ENCODE peak calls at places on chromosomes 5 and 9, in five cellular contexts. V is lower leg skin, N is AG04450, M is choroid plexus epithelial cell, J is astrocyte. I is an unnamed sample.

GRCh38 chr9:22044583-22044982 is 35.5 kb upstream of the CDKN2B start:
- DNase-seq in V (no peak), N (no peak), M (peak), J (peak), I (peak)

GRCh38 chr9:73573235-73573634 is 421.6 kb downstream of the ANXA1 start:
- DNase-seq in V (no peak), N (no peak), M (no peak), J (no peak), I (no peak)

GRCh38 chr9:6761306-6761705 is 3.5 kb downstream of the KDM4C start:
- DNase-seq in V (peak), N (no peak), M (no peak), J (no peak), I (no peak)

GRCh38 chr5:179901462-179901861 is 6.2 kb downstream of the TBC1D9B start:
- DNase-seq in V (no peak), N (no peak), M (no peak), J (no peak), I (no peak)

GRCh38 chr9:83538172-83538889 is at the start of gene FRMD3:
- DNase-seq in V (peak), N (no peak), M (peak), J (peak), I (no peak)

GRCh38 chr5:62587737-62588136 is 9.1 kb downstream of the LRRC70 start:
- DNase-seq in V (no peak), N (no peak), M (peak), J (no peak), I (no peak)

GRCh38 chr9:129275626-129276247 is 97.7 kb upstream of the IER5L start:
- DNase-seq in V (peak), N (no peak), M (peak), J (no peak), I (no peak)

GRCh38 chr9:20620658-20621552 is 1.4 kb downstream of the MLLT3 start:
- DNase-seq in V (peak), N (no peak), M (peak), J (peak), I (no peak)

GRCh38 chr5:160685695-160686094 is 166.3 kb downstream of the ATP10B start:
- DNase-seq in V (no peak), N (no peak), M (no peak), J (no peak), I (no peak)

GRCh38 chr5:83099001-83099400 is 21.7 kb downstream of the XRCC4 start:
- DNase-seq in V (no peak), N (no peak), M (no peak), J (no peak), I (no peak)

GRCh38 chr5:126988021-126988569 is 42.3 kb downstream of the MARCHF3 start:
- DNase-seq in V (no peak), N (no peak), M (no peak), J (no peak), I (no peak)

GRCh38 chr9:116641292-116642059 is 45.6 kb upstream of the TRIM32 start:
- DNase-seq in V (no peak), N (no peak), M (no peak), J (peak), I (no peak)

GRCh38 chr5:40017151-40017550 is 592.4 kb upstream of the DAB2 start:
- DNase-seq in V (no peak), N (no peak), M (no peak), J (no peak), I (no peak)

GRCh38 chr5:1883925-1884637 is 1.4 kb upstream of the IRX4 start:
- DNase-seq in V (no peak), N (no peak), M (no peak), J (no peak), I (no peak)

GRCh38 chr5:147190236-147190815 is 44.5 kb upstream of the STK32A start:
- DNase-seq in V (no peak), N (no peak), M (no peak), J (peak), I (peak)

GRCh38 chr5:142872795-142873194 is 102.6 kb downstream of the ARHGAP26 start:
- DNase-seq in V (no peak), N (no peak), M (peak), J (peak), I (peak)

GRCh38 chr9:109286981-109287380 is 33.9 kb downstream of the EPB41L4B start:
- DNase-seq in V (no peak), N (no peak), M (peak), J (peak), I (no peak)

GRCh38 chr9:38172601-38173000 is 103.6 kb upstream of the SHB start:
- DNase-seq in V (no peak), N (no peak), M (no peak), J (no peak), I (no peak)

GRCh38 chr9:34825780-34826179 is 115.8 kb upstream of the CCL21 start:
- DNase-seq in V (no peak), N (no peak), M (no peak), J (no peak), I (no peak)

GRCh38 chr9:101639785-101640437 is 45.1 kb upstream of the PPP3R2 start:
- DNase-seq in V (no peak), N (no peak), M (peak), J (no peak), I (no peak)

GRCh38 chr5:37665272-37665671 is 174.6 kb downstream of the GDNF start:
- DNase-seq in V (no peak), N (peak), M (peak), J (peak), I (no peak)

GRCh38 chr5:115586525-115587146 is 15.6 kb downstream of the TICAM2 start:
- DNase-seq in V (no peak), N (no peak), M (peak), J (no peak), I (no peak)

GRCh38 chr5:35939639-35940038 is 1.2 kb upstream of the CAPSL start:
- DNase-seq in V (no peak), N (no peak), M (peak), J (no peak), I (no peak)

GRCh38 chr5:107466233-107466769 is 204.4 kb downstream of the EFNA5 start:
- DNase-seq in V (no peak), N (peak), M (peak), J (peak), I (peak)

GRCh38 chr5:59715228-59715627 is 178.3 kb downstream of the PDE4D start:
- DNase-seq in V (no peak), N (no peak), M (no peak), J (no peak), I (no peak)

GRCh38 chr9:70421272-70422180 is 7.1 kb upstream of the KLF9 start:
- DNase-seq in V (no peak), N (no peak), M (peak), J (peak), I (no peak)

GRCh38 chr9:77808750-77809079 is 160.6 kb upstream of the GNA14 start:
- DNase-seq in V (no peak), N (no peak), M (no peak), J (no peak), I (no peak)

GRCh38 chr5:143037708-143038107 is 267.5 kb downstream of the ARHGAP26 start:
- DNase-seq in V (no peak), N (no peak), M (no peak), J (no peak), I (no peak)

GRCh38 chr9:76521906-76522305 is 62.9 kb downstream of the GCNT1 start:
- DNase-seq in V (no peak), N (no peak), M (no peak), J (no peak), I (peak)

GRCh38 chr5:33448118-33448517 is 7.4 kb downstream of the TARS1 start:
- DNase-seq in V (no peak), N (no peak), M (no peak), J (no peak), I (no peak)

GRCh38 chr9:24189986-24190385 is 355.7 kb downstream of the IZUMO3 start:
- DNase-seq in V (no peak), N (no peak), M (no peak), J (no peak), I (no peak)

GRCh38 chr9:23375511-23375910 is 450.5 kb downstream of the ELAVL2 start:
- DNase-seq in V (no peak), N (no peak), M (no peak), J (no peak), I (no peak)

GRCh38 chr9:110125207-110125751 is 82.7 kb downstream of the C9orf152 start:
- DNase-seq in V (peak), N (peak), M (peak), J (peak), I (peak)

GRCh38 chr9:104854613-104855012 is 73.3 kb downstream of the ABCA1 start:
- DNase-seq in V (no peak), N (no peak), M (no peak), J (no peak), I (no peak)

GRCh38 chr5:10201223-10201868 is 48.3 kb downstream of the ATPSCKMT start:
- DNase-seq in V (no peak), N (no peak), M (peak), J (no peak), I (no peak)

GRCh38 chr5:21391506-21391905 is 1403.5 kb upstream of the CDH18 start:
- DNase-seq in V (no peak), N (no peak), M (peak), J (no peak), I (no peak)

GRCh38 chr9:87684627-87685204 is 41.2 kb upstream of the CTSL start:
- DNase-seq in V (peak), N (no peak), M (peak), J (no peak), I (no peak)

GRCh38 chr5:179771496-179771895 is 22.3 kb upstream of the LTC4S start:
- DNase-seq in V (no peak), N (no peak), M (no peak), J (no peak), I (no peak)

GRCh38 chr5:81194633-81195333 is 38.3 kb upstream of the CKMT2 start:
- DNase-seq in V (peak), N (peak), M (peak), J (peak), I (no peak)
- TF ChIP-seq CTCF in V (no peak), N (peak), M (peak), J (peak), I (peak)

GRCh38 chr9:16524078-16524477 is 346.4 kb downstream of the BNC2 start:
- DNase-seq in V (no peak), N (no peak), M (no peak), J (no peak), I (no peak)

GRCh38 chr9:16519001-16519400 is 351.5 kb downstream of the BNC2 start:
- DNase-seq in V (no peak), N (no peak), M (no peak), J (no peak), I (no peak)

GRCh38 chr9:16524823-16525222 is 345.6 kb downstream of the BNC2 start:
- DNase-seq in V (no peak), N (no peak), M (no peak), J (no peak), I (no peak)

GRCh38 chr9:16526380-16526779 is 344.1 kb downstream of the BNC2 start:
- DNase-seq in V (no peak), N (no peak), M (peak), J (peak), I (no peak)

DNA sequence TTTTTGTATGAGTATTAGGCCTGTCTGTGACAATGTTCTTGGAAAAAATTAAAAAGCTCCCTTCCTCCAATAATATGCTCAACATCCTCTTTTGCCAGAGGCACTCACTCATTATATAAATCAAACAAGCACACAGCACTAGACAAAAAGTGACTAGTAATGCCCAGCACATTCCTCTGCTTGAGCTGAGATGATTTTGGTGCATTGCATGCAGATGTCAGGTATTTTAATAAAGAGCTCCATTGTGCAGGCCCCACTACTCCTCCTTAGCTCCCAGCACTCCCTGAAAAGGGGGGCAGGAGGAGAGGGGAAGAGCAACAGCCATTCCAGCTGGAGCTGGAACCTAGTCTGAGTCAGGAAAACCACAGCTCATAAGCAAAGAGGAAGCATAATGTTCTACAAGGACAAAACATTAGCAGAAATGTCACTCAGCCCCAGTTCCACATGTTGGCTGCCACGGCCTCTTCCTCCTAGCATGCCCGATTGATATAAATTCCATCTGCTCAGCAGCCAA is 348.5 kb downstream of the BNC2 start:
- DNase-seq in V (peak), N (no peak), M (peak), J (peak), I (no peak)
- H3K4me3 ChIP-seq in V (no peak), N (no peak), M (no peak), J (no peak), I (no peak)

GRCh38 chr5:16585028-16585667 is 31.6 kb downstream of the RETREG1 start:
- DNase-seq in V (no peak), N (no peak), M (no peak), J (no peak), I (no peak)
- TF ChIP-seq CTCF in V (no peak), N (peak), M (peak), J (peak), I (peak)

GRCh38 chr9:123217148-123217585 is 51.2 kb downstream of the STRBP start:
- DNase-seq in V (no peak), N (no peak), M (peak), J (peak), I (no peak)
- H3K4me3 ChIP-seq in V (no peak), N (no peak), M (no peak), J (no peak), I (no peak)

DNA sequence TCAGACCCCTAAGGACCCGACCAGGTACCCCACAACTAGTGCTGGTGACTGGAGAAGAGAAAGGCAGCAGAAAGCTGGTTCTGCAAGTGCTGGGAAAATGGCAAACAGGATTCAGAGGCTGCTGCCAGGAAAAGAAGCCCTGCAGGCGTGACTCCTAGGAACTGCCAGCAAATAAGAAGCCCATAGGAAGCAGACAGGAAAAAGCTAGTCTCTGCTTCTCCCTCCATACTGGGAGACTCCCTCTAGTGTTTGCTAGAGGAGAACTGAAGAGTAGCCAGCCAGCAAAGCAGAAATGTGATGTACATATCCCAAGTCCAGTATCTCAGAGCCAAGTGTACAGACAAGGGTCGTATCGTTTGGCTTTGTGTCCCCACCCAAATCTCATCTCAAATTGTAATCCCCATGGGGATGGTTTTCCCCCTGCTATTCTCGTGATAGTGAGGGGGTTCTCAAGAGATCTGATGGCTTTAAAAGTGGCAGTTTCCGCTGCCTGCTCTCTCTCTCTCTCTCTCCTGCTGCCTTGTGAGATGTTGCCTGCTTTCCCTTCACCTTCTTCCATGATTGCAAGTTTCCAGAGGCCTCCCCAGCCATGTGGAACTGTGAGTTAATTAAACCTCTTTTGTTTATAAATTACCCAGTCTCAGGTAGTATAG is 38.1 kb upstream of the TUSC1 start:
- DNase-seq in V (no peak), N (peak), M (peak), J (peak), I (peak)
- TF ChIP-seq CTCF in V (no peak), N (peak), M (peak), J (peak), I (peak)

DNA sequence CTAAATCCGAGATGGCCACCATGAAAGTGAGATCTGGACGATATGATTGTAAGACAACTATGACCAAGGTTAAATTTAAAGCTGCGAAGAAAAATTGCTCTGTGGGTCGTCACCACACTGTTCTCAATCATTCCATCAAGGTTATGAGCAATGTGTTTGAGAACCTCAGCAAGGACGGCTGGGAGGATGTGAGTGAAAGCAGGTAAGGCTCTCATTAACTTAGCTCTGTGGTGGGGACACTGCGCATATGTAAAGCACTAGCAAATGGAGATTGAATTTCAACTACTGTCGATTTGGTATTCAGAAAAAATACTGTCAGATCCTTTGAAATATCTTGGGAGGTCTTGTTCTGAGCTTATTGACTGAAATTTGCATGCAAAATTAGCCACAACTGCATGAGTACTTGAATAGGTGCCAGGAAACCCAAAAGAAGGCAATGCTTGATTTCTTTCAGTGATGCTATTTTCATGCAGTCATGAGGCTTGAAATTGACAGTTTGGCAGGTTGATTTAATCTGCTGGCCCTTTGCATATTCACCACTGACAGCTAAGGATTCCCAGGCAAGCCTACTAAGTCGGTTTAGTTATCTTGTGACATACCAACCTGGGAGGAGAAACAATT is 183.9 kb upstream of the SH3GL2 start:
- DNase-seq in V (no peak), N (no peak), M (no peak), J (no peak), I (no peak)
- H3K4me3 ChIP-seq in V (no peak), N (no peak), M (no peak), J (no peak), I (no peak)

DNA sequence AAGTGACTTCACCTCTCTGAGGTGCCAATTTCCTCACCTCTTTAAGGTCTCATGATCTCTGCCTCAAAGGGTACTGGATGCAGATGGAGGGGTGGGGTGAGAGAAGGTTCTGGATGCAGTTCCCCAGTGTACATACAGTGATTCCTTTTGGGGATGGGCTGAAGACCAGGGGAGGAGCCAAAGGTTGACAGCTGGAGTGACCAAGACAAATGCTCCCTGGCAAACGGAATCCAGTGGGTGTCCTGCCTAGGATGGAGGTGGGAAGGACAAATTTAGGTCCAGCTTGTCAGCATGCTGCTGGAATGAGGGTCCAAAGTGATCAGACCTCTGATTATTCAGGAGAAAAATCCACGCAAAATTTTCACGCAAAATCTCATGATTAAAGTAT is 7.3 kb upstream of the LMX1B start:
- DNase-seq in V (no peak), N (no peak), M (no peak), J (no peak), I (no peak)
- TF ChIP-seq CTCF in V (no peak), N (no peak), M (no peak), J (no peak), I (no peak)

GRCh38 chr9:124269556-124269955 is 11.8 kb downstream of the NEK6 start:
- DNase-seq in V (no peak), N (no peak), M (no peak), J (no peak), I (no peak)

GRCh38 chr9:124268248-124268647 is 10.5 kb downstream of the NEK6 start:
- DNase-seq in V (no peak), N (no peak), M (no peak), J (no peak), I (no peak)

GRCh38 chr9:124266139-124266825 is 8.5 kb downstream of the NEK6 start:
- DNase-seq in V (no peak), N (no peak), M (no peak), J (peak), I (no peak)

GRCh38 chr9:124266826-124267201 is 9.1 kb downstream of the NEK6 start:
- DNase-seq in V (no peak), N (no peak), M (no peak), J (no peak), I (no peak)

DNA sequence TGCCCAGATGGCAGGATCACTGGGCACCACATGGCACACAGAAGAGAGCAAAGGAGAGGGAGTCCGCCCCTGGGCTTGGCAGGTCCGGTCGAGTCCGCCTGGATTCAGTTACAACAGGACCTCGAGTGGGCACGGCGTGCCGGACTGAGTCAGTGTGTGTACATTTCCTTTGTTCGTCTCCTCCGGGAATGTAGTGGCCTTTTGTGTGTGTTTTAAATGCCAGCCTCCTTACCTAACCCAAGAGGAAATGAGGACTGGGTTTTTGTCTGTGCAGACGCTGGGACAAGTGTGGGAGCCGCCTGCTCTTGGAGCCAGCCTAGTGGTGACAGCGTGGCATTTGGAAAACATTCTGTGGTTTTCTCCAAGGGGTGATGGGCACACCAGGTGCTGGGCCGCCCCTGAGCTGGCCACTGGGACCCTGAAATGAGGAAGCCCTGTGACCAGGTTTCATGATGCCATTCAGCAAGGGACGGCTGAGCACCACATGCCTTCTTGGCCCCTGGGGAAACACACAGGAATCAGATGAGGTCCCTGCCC is 9.6 kb downstream of the NEK6 start:
- DNase-seq in V (peak), N (no peak), M (peak), J (peak), I (no peak)
- H3K4me3 ChIP-seq in V (no peak), N (peak), M (no peak), J (no peak), I (no peak)

GRCh38 chr5:77844408-77845272 is 68.5 kb upstream of the TBCA start:
- DNase-seq in V (no peak), N (no peak), M (peak), J (no peak), I (no peak)
- TF ChIP-seq CTCF in V (no peak), N (peak), M (peak), J (no peak), I (peak)

I was measured in epithelial cell of proximal tubule.